ENCODE peak calls at places on chromosomes 3 and 15, in five cellular contexts. X is GM20000, A is neural crest cell, K is fibroblast of pulmonary artery, V is right cardiac atrium. N is an unnamed sample.

GRCh38 chr15:36284911-36285310 is 294.5 kb upstream of the CDIN1 start:
- DNase-seq in K (no peak), A (no peak), X (no peak), V (no peak), N (no peak)

GRCh38 chr3:106880206-106880605 is 497.0 kb upstream of the CCDC54 start:
- DNase-seq in K (no peak), A (no peak), V (no peak), X (no peak), N (no peak)

GRCh38 chr3:113055201-113055600 is 64.4 kb downstream of the GTPBP8 start:
- DNase-seq in V (no peak), X (no peak), A (no peak), K (no peak), N (no peak)

GRCh38 chr15:34514251-34514760 is 69.1 kb downstream of the GOLGA8B start:
- DNase-seq in V (peak), A (no peak), K (peak), X (peak), N (no peak)

GRCh38 chr3:9649791-9650521 is 651 bp downstream of the MTMR14 start:
- DNase-seq in V (no peak), X (peak), K (no peak), A (no peak), N (no peak)

GRCh38 chr15:73345658-73346057 is 23.1 kb downstream of the HCN4 start:
- DNase-seq in X (no peak), V (no peak), K (no peak), A (no peak), N (no peak)

GRCh38 chr15:31338879-31339557 is 12.4 kb downstream of the KLF13 start:
- DNase-seq in X (peak), K (peak), A (no peak), V (peak), N (no peak)

GRCh38 chr3:184189421-184189820 is 3.4 kb downstream of the ABCF3 start:
- DNase-seq in V (no peak), A (no peak), X (no peak), K (no peak), N (no peak)

GRCh38 chr3:45597166-45597565 is 2.6 kb downstream of the LIMD1 start:
- DNase-seq in A (no peak), V (peak), X (no peak), K (peak), N (no peak)

GRCh38 chr3:27357665-27358258 is 11.4 kb downstream of the NEK10 start:
- DNase-seq in X (peak), A (peak), V (no peak), K (peak), N (peak)

GRCh38 chr3:118817748-118818165 is 216.9 kb downstream of the IGSF11 start:
- DNase-seq in X (peak), V (no peak), K (peak), A (peak), N (peak)

GRCh38 chr3:34626699-34627098 is 828.3 kb downstream of the PDCD6IP start:
- DNase-seq in V (no peak), K (no peak), X (no peak), A (no peak), N (no peak)

GRCh38 chr3:194840661-194841514 is 155.2 kb downstream of the FAM43A start:
- DNase-seq in K (peak), X (no peak), V (no peak), A (no peak), N (no peak)

GRCh38 chr3:189636048-189636447 is 4.9 kb downstream of the TP63 start:
- DNase-seq in K (no peak), X (no peak), V (no peak), A (no peak), N (no peak)

GRCh38 chr15:25596644-25597562 is 158.1 kb upstream of the UBE3A start:
- DNase-seq in K (no peak), V (peak), A (no peak), X (no peak), N (no peak)